ENCODE peak calls at places on chromosomes 6 and 20, in eight cellular contexts. One of them, this sample, is unnamed.

GRCh38 chr6:100479180-100480035 is 14.7 kb upstream of the SIM1 start:
- DNase-seq in RKO: peak; percentile 60
- DNase-seq in spleen: no peak
- DNase-seq in NCI-H146: peak; percentile 40
- DNase-seq in kidney tubule cell: peak; percentile 46
- DNase-seq in stimulated activated CD8-positive, alpha-beta memory T cell treated with anti-CD3 and anti-CD28 coated beads, Interleukin-15, amount 100 ng/mL, for 24 hours: no peak
- DNase-seq in activated CD4-positive, alpha-beta T cell treated with anti-CD3 and anti-CD28 coated beads, Interleukin-2, amount 50 U/mL, for 24 hours: no peak
- DNase-seq in NCI-H82: peak; percentile 56
- DNase-seq in this sample: peak; percentile 71

GRCh38 chr20:42219005-42219404 is 600.8 kb upstream of the CHD6 start:
- DNase-seq in stimulated activated CD8-positive, alpha-beta memory T cell treated with anti-CD3 and anti-CD28 coated beads, Interleukin-15, amount 100 ng/mL, for 24 hours: no peak
- DNase-seq in RKO: no peak
- DNase-seq in activated CD4-positive, alpha-beta T cell treated with anti-CD3 and anti-CD28 coated beads, Interleukin-2, amount 50 U/mL, for 24 hours: no peak
- DNase-seq in NCI-H82: no peak
- DNase-seq in spleen: no peak
- DNase-seq in NCI-H146: no peak
- DNase-seq in kidney tubule cell: no peak
- DNase-seq in this sample: no peak

GRCh38 chr6:706819-707381 is 14.0 kb upstream of the EXOC2 start:
- DNase-seq in NCI-H146: no peak
- DNase-seq in stimulated activated CD8-positive, alpha-beta memory T cell treated with anti-CD3 and anti-CD28 coated beads, Interleukin-15, amount 100 ng/mL, for 24 hours: no peak
- DNase-seq in NCI-H82: no peak
- DNase-seq in RKO: no peak
- DNase-seq in spleen: no peak
- DNase-seq in activated CD4-positive, alpha-beta T cell treated with anti-CD3 and anti-CD28 coated beads, Interleukin-2, amount 50 U/mL, for 24 hours: no peak
- DNase-seq in kidney tubule cell: no peak
- DNase-seq in this sample: no peak

GRCh38 chr6:96836579-96837137 is 619 bp downstream of the GPR63 start:
- DNase-seq in RKO: peak; percentile 30
- DNase-seq in spleen: no peak
- DNase-seq in stimulated activated CD8-positive, alpha-beta memory T cell treated with anti-CD3 and anti-CD28 coated beads, Interleukin-15, amount 100 ng/mL, for 24 hours: no peak
- DNase-seq in NCI-H146: peak; percentile 59
- DNase-seq in kidney tubule cell: peak; percentile 26
- DNase-seq in activated CD4-positive, alpha-beta T cell treated with anti-CD3 and anti-CD28 coated beads, Interleukin-2, amount 50 U/mL, for 24 hours: no peak
- DNase-seq in NCI-H82: peak; percentile 61
- DNase-seq in this sample: peak; percentile 16

GRCh38 chr6:121319112-121319553 is 15.1 kb downstream of the TBC1D32 start:
- DNase-seq in NCI-H146: no peak
- DNase-seq in kidney tubule cell: peak; percentile 22
- DNase-seq in spleen: no peak
- DNase-seq in activated CD4-positive, alpha-beta T cell treated with anti-CD3 and anti-CD28 coated beads, Interleukin-2, amount 50 U/mL, for 24 hours: no peak
- DNase-seq in stimulated activated CD8-positive, alpha-beta memory T cell treated with anti-CD3 and anti-CD28 coated beads, Interleukin-15, amount 100 ng/mL, for 24 hours: no peak
- DNase-seq in RKO: no peak
- DNase-seq in NCI-H82: peak; percentile 11
- DNase-seq in this sample: peak; percentile 43

GRCh38 chr20:47292581-47292980 is 63.9 kb downstream of the ZMYND8 start:
- DNase-seq in NCI-H146: no peak
- DNase-seq in kidney tubule cell: no peak
- DNase-seq in stimulated activated CD8-positive, alpha-beta memory T cell treated with anti-CD3 and anti-CD28 coated beads, Interleukin-15, amount 100 ng/mL, for 24 hours: no peak
- DNase-seq in NCI-H82: no peak
- DNase-seq in RKO: no peak
- DNase-seq in activated CD4-positive, alpha-beta T cell treated with anti-CD3 and anti-CD28 coated beads, Interleukin-2, amount 50 U/mL, for 24 hours: no peak
- DNase-seq in spleen: no peak
- DNase-seq in this sample: no peak

GRCh38 chr6:7154341-7155139 is 46.8 kb downstream of the RREB1 start:
- DNase-seq in spleen: no peak
- DNase-seq in NCI-H146: peak; percentile 23
- DNase-seq in RKO: no peak
- DNase-seq in stimulated activated CD8-positive, alpha-beta memory T cell treated with anti-CD3 and anti-CD28 coated beads, Interleukin-15, amount 100 ng/mL, for 24 hours: no peak
- DNase-seq in activated CD4-positive, alpha-beta T cell treated with anti-CD3 and anti-CD28 coated beads, Interleukin-2, amount 50 U/mL, for 24 hours: no peak
- DNase-seq in kidney tubule cell: no peak
- DNase-seq in NCI-H82: no peak
- DNase-seq in this sample: no peak

GRCh38 chr6:129683606-129684322 is 26.2 kb downstream of the ARHGAP18 start:
- DNase-seq in stimulated activated CD8-positive, alpha-beta memory T cell treated with anti-CD3 and anti-CD28 coated beads, Interleukin-15, amount 100 ng/mL, for 24 hours: no peak
- DNase-seq in spleen: peak; percentile 91
- DNase-seq in NCI-H82: no peak
- DNase-seq in kidney tubule cell: peak; percentile 100
- DNase-seq in RKO: peak; percentile 98
- DNase-seq in activated CD4-positive, alpha-beta T cell treated with anti-CD3 and anti-CD28 coated beads, Interleukin-2, amount 50 U/mL, for 24 hours: peak; percentile 61
- DNase-seq in NCI-H146: no peak
- DNase-seq in this sample: peak; percentile 100

GRCh38 chr20:54346269-54346668 is 129.1 kb upstream of the DOK5 start:
- DNase-seq in NCI-H82: no peak
- DNase-seq in RKO: no peak
- DNase-seq in spleen: no peak
- DNase-seq in stimulated activated CD8-positive, alpha-beta memory T cell treated with anti-CD3 and anti-CD28 coated beads, Interleukin-15, amount 100 ng/mL, for 24 hours: no peak
- DNase-seq in kidney tubule cell: peak; percentile 59
- DNase-seq in NCI-H146: no peak
- DNase-seq in activated CD4-positive, alpha-beta T cell treated with anti-CD3 and anti-CD28 coated beads, Interleukin-2, amount 50 U/mL, for 24 hours: no peak
- DNase-seq in this sample: no peak

GRCh38 chr20:34562643-34563042 is 4.1 kb downstream of the MAP1LC3A start:
- DNase-seq in RKO: peak; percentile 20
- DNase-seq in NCI-H82: peak; percentile 80
- DNase-seq in activated CD4-positive, alpha-beta T cell treated with anti-CD3 and anti-CD28 coated beads, Interleukin-2, amount 50 U/mL, for 24 hours: no peak
- DNase-seq in NCI-H146: peak; percentile 42
- DNase-seq in stimulated activated CD8-positive, alpha-beta memory T cell treated with anti-CD3 and anti-CD28 coated beads, Interleukin-15, amount 100 ng/mL, for 24 hours: no peak
- DNase-seq in spleen: no peak
- DNase-seq in kidney tubule cell: peak; percentile 35
- DNase-seq in this sample: peak; percentile 25

GRCh38 chr20:11919046-11919445 is 1.4 kb downstream of the BTBD3 start:
- DNase-seq in RKO: no peak
- DNase-seq in activated CD4-positive, alpha-beta T cell treated with anti-CD3 and anti-CD28 coated beads, Interleukin-2, amount 50 U/mL, for 24 hours: no peak
- DNase-seq in NCI-H82: peak; percentile 97
- DNase-seq in spleen: no peak
- DNase-seq in stimulated activated CD8-positive, alpha-beta memory T cell treated with anti-CD3 and anti-CD28 coated beads, Interleukin-15, amount 100 ng/mL, for 24 hours: no peak
- DNase-seq in NCI-H146: peak; percentile 98
- DNase-seq in kidney tubule cell: peak; percentile 7
- DNase-seq in this sample: peak; percentile 43

GRCh38 chr6:39184906-39185580 is 44.2 kb downstream of the KCNK5 start:
- DNase-seq in activated CD4-positive, alpha-beta T cell treated with anti-CD3 and anti-CD28 coated beads, Interleukin-2, amount 50 U/mL, for 24 hours: no peak
- DNase-seq in RKO: peak; percentile 21
- DNase-seq in NCI-H82: no peak
- DNase-seq in spleen: no peak
- DNase-seq in stimulated activated CD8-positive, alpha-beta memory T cell treated with anti-CD3 and anti-CD28 coated beads, Interleukin-15, amount 100 ng/mL, for 24 hours: no peak
- DNase-seq in kidney tubule cell: peak; percentile 87
- DNase-seq in NCI-H146: peak; percentile 33
- DNase-seq in this sample: no peak